ENCODE peak calls at places on chromosome 21, in nine cellular contexts. One of them, this sample, is unnamed.

GRCh38 chr21:39610705-39611104 is 2.0 kb upstream of the B3GALT5 start:
- DNase-seq in CD8-positive, alpha-beta T cell: no peak
- DNase-seq in fibroblast of lung: peak; percentile 7
- DNase-seq in AG10803: no peak
- DNase-seq in PC-3: peak; percentile 27
- DNase-seq in psoas muscle: no peak
- DNase-seq in epithelial cell of esophagus: no peak
- DNase-seq in HFF-Myc: no peak
- DNase-seq in lower lobe of right lung: no peak
- DNase-seq in this sample: no peak

GRCh38 chr21:33121715-33122475 is 52.0 kb downstream of the OLIG1 start:
- DNase-seq in CD8-positive, alpha-beta T cell: no peak
- DNase-seq in fibroblast of lung: peak; percentile 27
- DNase-seq in AG10803: peak; percentile 9
- DNase-seq in PC-3: peak; percentile 34
- DNase-seq in psoas muscle: no peak
- DNase-seq in epithelial cell of esophagus: no peak
- DNase-seq in HFF-Myc: no peak
- DNase-seq in lower lobe of right lung: no peak
- DNase-seq in this sample: no peak

GRCh38 chr21:33236799-33237198 is 7.1 kb downstream of the IFNAR2 start:
- DNase-seq in CD8-positive, alpha-beta T cell: no peak
- DNase-seq in fibroblast of lung: peak; percentile 17
- DNase-seq in AG10803: no peak
- DNase-seq in PC-3: no peak
- DNase-seq in psoas muscle: no peak
- DNase-seq in epithelial cell of esophagus: no peak
- DNase-seq in HFF-Myc: no peak
- DNase-seq in lower lobe of right lung: no peak
- DNase-seq in this sample: no peak

GRCh38 chr21:40667964-40668363 is 179.0 kb downstream of the DSCAM start:
- DNase-seq in CD8-positive, alpha-beta T cell: no peak
- DNase-seq in fibroblast of lung: peak; percentile 4
- DNase-seq in AG10803: no peak
- DNase-seq in PC-3: no peak
- DNase-seq in psoas muscle: no peak
- DNase-seq in epithelial cell of esophagus: peak; percentile 21
- DNase-seq in HFF-Myc: no peak
- DNase-seq in lower lobe of right lung: no peak
- DNase-seq in this sample: no peak

GRCh38 chr21:42974832-42975820 is 764 bp downstream of the PKNOX1 start:
- DNase-seq in CD8-positive, alpha-beta T cell: no peak
- DNase-seq in fibroblast of lung: peak; percentile 66
- DNase-seq in AG10803: peak; percentile 61
- DNase-seq in PC-3: peak; percentile 57
- DNase-seq in psoas muscle: peak; percentile 68
- DNase-seq in epithelial cell of esophagus: peak; percentile 60
- DNase-seq in HFF-Myc: no peak
- DNase-seq in lower lobe of right lung: peak; percentile 78
- DNase-seq in this sample: no peak

GRCh38 chr21:32881458-32881857 is 109.9 kb upstream of the PAXBP1 start:
- DNase-seq in CD8-positive, alpha-beta T cell: no peak
- DNase-seq in fibroblast of lung: no peak
- DNase-seq in AG10803: no peak
- DNase-seq in PC-3: no peak
- DNase-seq in psoas muscle: no peak
- DNase-seq in epithelial cell of esophagus: no peak
- DNase-seq in HFF-Myc: no peak
- DNase-seq in lower lobe of right lung: no peak
- DNase-seq in this sample: no peak

GRCh38 chr21:37753122-37753599 is 163.1 kb downstream of the KCNJ6 start:
- DNase-seq in CD8-positive, alpha-beta T cell: no peak
- DNase-seq in fibroblast of lung: no peak
- DNase-seq in AG10803: no peak
- DNase-seq in PC-3: no peak
- DNase-seq in psoas muscle: no peak
- DNase-seq in epithelial cell of esophagus: no peak
- DNase-seq in HFF-Myc: no peak
- DNase-seq in lower lobe of right lung: no peak
- DNase-seq in this sample: no peak

GRCh38 chr21:31917108-31917507 is 44.3 kb downstream of the HUNK start:
- DNase-seq in CD8-positive, alpha-beta T cell: no peak
- DNase-seq in fibroblast of lung: no peak
- DNase-seq in AG10803: peak; percentile 64
- DNase-seq in PC-3: no peak
- DNase-seq in psoas muscle: peak; percentile 46
- DNase-seq in epithelial cell of esophagus: no peak
- DNase-seq in HFF-Myc: no peak
- DNase-seq in lower lobe of right lung: no peak
- DNase-seq in this sample: peak; percentile 26

GRCh38 chr21:40049031-40049958 is 182.1 kb downstream of the PCP4 start:
- DNase-seq in CD8-positive, alpha-beta T cell: no peak
- DNase-seq in fibroblast of lung: peak; percentile 84
- DNase-seq in AG10803: peak; percentile 22
- DNase-seq in PC-3: no peak
- DNase-seq in psoas muscle: peak; percentile 23
- DNase-seq in epithelial cell of esophagus: peak; percentile 74
- DNase-seq in HFF-Myc: no peak
- DNase-seq in lower lobe of right lung: no peak
- DNase-seq in this sample: peak; percentile 2

GRCh38 chr21:17818158-17819113 is 720 bp downstream of the C21orf91 start:
- DNase-seq in CD8-positive, alpha-beta T cell: peak; percentile 79
- DNase-seq in fibroblast of lung: peak; percentile 40
- DNase-seq in AG10803: peak; percentile 20
- DNase-seq in PC-3: peak; percentile 56
- DNase-seq in psoas muscle: no peak
- DNase-seq in epithelial cell of esophagus: peak; percentile 35
- DNase-seq in HFF-Myc: no peak
- DNase-seq in lower lobe of right lung: peak; percentile 61
- DNase-seq in this sample: no peak

GRCh38 chr21:32955307-32955937 is 70.3 kb upstream of the OLIG2 start:
- DNase-seq in CD8-positive, alpha-beta T cell: no peak
- DNase-seq in fibroblast of lung: no peak
- DNase-seq in AG10803: no peak
- DNase-seq in PC-3: no peak
- DNase-seq in psoas muscle: no peak
- DNase-seq in epithelial cell of esophagus: no peak
- DNase-seq in HFF-Myc: no peak
- DNase-seq in lower lobe of right lung: no peak
- DNase-seq in this sample: no peak

GRCh38 chr21:31132574-31133242 is 94.4 kb upstream of the KRTAP19-8 start:
- DNase-seq in CD8-positive, alpha-beta T cell: peak; percentile 79
- DNase-seq in fibroblast of lung: peak; percentile 36
- DNase-seq in AG10803: peak; percentile 43
- DNase-seq in PC-3: no peak
- DNase-seq in psoas muscle: no peak
- DNase-seq in epithelial cell of esophagus: no peak
- DNase-seq in HFF-Myc: no peak
- DNase-seq in lower lobe of right lung: no peak
- DNase-seq in this sample: no peak

GRCh38 chr21:37800122-37800455 is 116.2 kb downstream of the KCNJ6 start:
- DNase-seq in CD8-positive, alpha-beta T cell: no peak
- DNase-seq in fibroblast of lung: no peak
- DNase-seq in AG10803: peak; percentile 18
- DNase-seq in PC-3: no peak
- DNase-seq in psoas muscle: no peak
- DNase-seq in epithelial cell of esophagus: no peak
- DNase-seq in HFF-Myc: no peak
- DNase-seq in lower lobe of right lung: no peak
- DNase-seq in this sample: no peak

GRCh38 chr21:31395268-31395667 is 51.2 kb upstream of the TIAM1 start:
- DNase-seq in CD8-positive, alpha-beta T cell: no peak
- DNase-seq in fibroblast of lung: no peak
- DNase-seq in AG10803: no peak
- DNase-seq in PC-3: no peak
- DNase-seq in psoas muscle: no peak
- DNase-seq in epithelial cell of esophagus: no peak
- DNase-seq in HFF-Myc: no peak
- DNase-seq in lower lobe of right lung: no peak
- DNase-seq in this sample: no peak

GRCh38 chr21:25963186-25963585 is 207.4 kb downstream of the APP start:
- DNase-seq in CD8-positive, alpha-beta T cell: no peak
- DNase-seq in fibroblast of lung: peak; percentile 77
- DNase-seq in AG10803: no peak
- DNase-seq in PC-3: peak; percentile 85
- DNase-seq in psoas muscle: no peak
- DNase-seq in epithelial cell of esophagus: peak; percentile 83
- DNase-seq in HFF-Myc: no peak
- DNase-seq in lower lobe of right lung: no peak
- DNase-seq in this sample: peak; percentile 76

DNA sequence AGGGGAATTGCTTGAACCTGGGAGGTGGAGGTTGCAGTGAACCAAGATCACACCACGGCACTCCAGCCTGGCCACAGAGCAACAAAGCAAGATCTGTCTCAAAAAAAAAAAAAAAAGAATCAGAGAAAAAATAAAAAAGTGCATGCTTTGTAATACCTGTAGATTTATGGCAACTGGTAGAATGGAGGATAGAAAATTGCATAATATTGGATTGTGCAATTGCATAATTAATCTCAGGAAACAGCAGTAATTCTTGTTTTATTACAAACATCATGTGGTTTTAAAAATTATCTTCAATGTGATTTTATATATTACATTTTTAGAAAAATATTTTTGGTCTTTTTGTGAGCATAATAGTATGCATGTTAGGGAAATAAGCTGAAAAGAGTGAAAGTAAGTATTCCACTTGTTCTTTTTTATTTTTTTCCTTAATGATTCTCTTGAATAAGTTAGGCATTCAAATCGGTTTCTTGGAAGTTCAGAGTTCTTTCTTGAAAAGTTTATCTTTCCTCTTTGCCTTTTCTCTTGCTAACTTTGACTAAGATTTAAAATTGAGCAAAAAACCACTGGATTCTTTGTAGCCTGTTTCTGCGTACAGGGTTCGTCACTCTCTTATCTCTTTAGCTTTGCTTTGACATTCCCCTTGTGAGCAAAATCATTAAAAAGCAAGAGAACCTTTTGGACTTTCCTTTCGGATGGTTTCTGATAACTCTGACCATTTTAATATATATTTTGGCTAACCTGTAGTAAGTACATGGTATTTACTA is 127.5 kb upstream of the ADAMTS5 start:
- DNase-seq in CD8-positive, alpha-beta T cell: no peak
- DNase-seq in fibroblast of lung: no peak
- DNase-seq in AG10803: peak; percentile 61
- DNase-seq in PC-3: no peak
- DNase-seq in psoas muscle: no peak
- DNase-seq in epithelial cell of esophagus: no peak
- DNase-seq in HFF-Myc: no peak
- DNase-seq in lower lobe of right lung: no peak
- DNase-seq in this sample: no peak
- H3K4me3 ChIP-seq in CD8-positive, alpha-beta T cell: no peak overlapping the region
- H3K4me3 ChIP-seq in fibroblast of lung: no peak overlapping the region
- H3K4me3 ChIP-seq in AG10803: no peak overlapping the region
- H3K4me3 ChIP-seq in PC-3: no peak overlapping the region
- H3K4me3 ChIP-seq in psoas muscle: no peak overlapping the region
- H3K4me3 ChIP-seq in epithelial cell of esophagus: no peak overlapping the region
- H3K4me3 ChIP-seq in HFF-Myc: no peak overlapping the region
- H3K4me3 ChIP-seq in lower lobe of right lung: no peak overlapping the region
- H3K4me3 ChIP-seq in this sample: no peak overlapping the region

GRCh38 chr21:14737278-14737677 is 191.2 kb upstream of the SAMSN1 start:
- DNase-seq in CD8-positive, alpha-beta T cell: no peak
- DNase-seq in fibroblast of lung: no peak
- DNase-seq in AG10803: no peak
- DNase-seq in PC-3: no peak
- DNase-seq in psoas muscle: no peak
- DNase-seq in epithelial cell of esophagus: no peak
- DNase-seq in HFF-Myc: no peak
- DNase-seq in lower lobe of right lung: no peak
- DNase-seq in this sample: no peak

GRCh38 chr21:14739590-14739989 is 193.5 kb upstream of the SAMSN1 start:
- DNase-seq in CD8-positive, alpha-beta T cell: no peak
- DNase-seq in fibroblast of lung: no peak
- DNase-seq in AG10803: no peak
- DNase-seq in PC-3: no peak
- DNase-seq in psoas muscle: no peak
- DNase-seq in epithelial cell of esophagus: no peak
- DNase-seq in HFF-Myc: no peak
- DNase-seq in lower lobe of right lung: no peak
- DNase-seq in this sample: no peak

GRCh38 chr21:14736162-14736561 is 190.0 kb upstream of the SAMSN1 start:
- DNase-seq in CD8-positive, alpha-beta T cell: no peak
- DNase-seq in fibroblast of lung: no peak
- DNase-seq in AG10803: no peak
- DNase-seq in PC-3: no peak
- DNase-seq in psoas muscle: no peak
- DNase-seq in epithelial cell of esophagus: no peak
- DNase-seq in HFF-Myc: no peak
- DNase-seq in lower lobe of right lung: no peak
- DNase-seq in this sample: no peak

GRCh38 chr21:14736672-14737071 is 190.6 kb upstream of the SAMSN1 start:
- DNase-seq in CD8-positive, alpha-beta T cell: no peak
- DNase-seq in fibroblast of lung: no peak
- DNase-seq in AG10803: no peak
- DNase-seq in PC-3: no peak
- DNase-seq in psoas muscle: no peak
- DNase-seq in epithelial cell of esophagus: no peak
- DNase-seq in HFF-Myc: no peak
- DNase-seq in lower lobe of right lung: no peak
- DNase-seq in this sample: no peak

GRCh38 chr21:14737922-14738321 is 191.8 kb upstream of the SAMSN1 start:
- DNase-seq in CD8-positive, alpha-beta T cell: peak; percentile 56
- DNase-seq in fibroblast of lung: no peak
- DNase-seq in AG10803: peak; percentile 25
- DNase-seq in PC-3: peak; percentile 83
- DNase-seq in psoas muscle: no peak
- DNase-seq in epithelial cell of esophagus: peak; percentile 74
- DNase-seq in HFF-Myc: peak; percentile 16
- DNase-seq in lower lobe of right lung: no peak
- DNase-seq in this sample: peak; percentile 25
- TF ChIP-seq CTCF in CD8-positive, alpha-beta T cell: peak; percentile 85
- TF ChIP-seq CTCF in fibroblast of lung: peak; percentile 22
- TF ChIP-seq CTCF in AG10803: peak; percentile 54
- TF ChIP-seq CTCF in PC-3: peak; percentile 92
- TF ChIP-seq CTCF in psoas muscle: peak; percentile 32
- TF ChIP-seq CTCF in epithelial cell of esophagus: peak; percentile 73
- TF ChIP-seq CTCF in HFF-Myc: peak; percentile 48
- TF ChIP-seq CTCF in lower lobe of right lung: peak; percentile 63
- TF ChIP-seq CTCF in this sample: peak; percentile 79

DNA sequence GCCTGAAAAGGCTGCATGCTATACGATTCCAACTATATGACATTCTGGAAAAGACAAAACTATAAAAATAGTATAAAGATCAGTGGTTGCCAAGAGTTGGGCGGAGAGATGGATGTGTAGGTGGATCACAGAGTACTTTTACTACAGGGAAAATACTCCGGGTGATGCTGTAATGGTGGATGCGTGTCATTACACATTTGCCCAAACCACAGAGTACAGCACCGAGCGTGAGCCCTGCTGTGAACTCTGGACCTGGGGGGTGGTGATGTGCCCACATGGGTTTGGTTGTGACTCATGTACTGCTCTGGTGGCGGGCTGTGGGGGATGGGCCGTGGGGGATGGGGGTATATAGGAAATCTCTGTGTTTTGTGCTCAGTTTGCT is 162.7 kb upstream of the COL6A1 start:
- DNase-seq in CD8-positive, alpha-beta T cell: no peak
- DNase-seq in fibroblast of lung: peak; percentile 86
- DNase-seq in AG10803: peak; percentile 74
- DNase-seq in PC-3: peak; percentile 65
- DNase-seq in psoas muscle: no peak
- DNase-seq in epithelial cell of esophagus: peak; percentile 15
- DNase-seq in HFF-Myc: peak; percentile 61
- DNase-seq in lower lobe of right lung: no peak
- DNase-seq in this sample: peak; percentile 51
- H3K4me3 ChIP-seq in CD8-positive, alpha-beta T cell: no peak overlapping the region
- H3K4me3 ChIP-seq in fibroblast of lung: no peak overlapping the region
- H3K4me3 ChIP-seq in AG10803: no peak overlapping the region
- H3K4me3 ChIP-seq in PC-3: peak overlapping the region; percentile 19
- H3K4me3 ChIP-seq in psoas muscle: no peak overlapping the region
- H3K4me3 ChIP-seq in epithelial cell of esophagus: no peak overlapping the region
- H3K4me3 ChIP-seq in HFF-Myc: no peak overlapping the region
- H3K4me3 ChIP-seq in lower lobe of right lung: no peak overlapping the region
- H3K4me3 ChIP-seq in this sample: no peak overlapping the region

GRCh38 chr21:41830764-41831452 is 48.2 kb downstream of the PRDM15 start:
- DNase-seq in CD8-positive, alpha-beta T cell: no peak
- DNase-seq in fibroblast of lung: no peak
- DNase-seq in AG10803: no peak
- DNase-seq in PC-3: no peak
- DNase-seq in psoas muscle: no peak
- DNase-seq in epithelial cell of esophagus: no peak
- DNase-seq in HFF-Myc: no peak
- DNase-seq in lower lobe of right lung: no peak
- DNase-seq in this sample: no peak
- TF ChIP-seq CTCF in CD8-positive, alpha-beta T cell: no peak
- TF ChIP-seq CTCF in fibroblast of lung: no peak
- TF ChIP-seq CTCF in AG10803: no peak
- TF ChIP-seq CTCF in PC-3: no peak
- TF ChIP-seq CTCF in psoas muscle: no peak
- TF ChIP-seq CTCF in epithelial cell of esophagus: no peak
- TF ChIP-seq CTCF in HFF-Myc: no peak
- TF ChIP-seq CTCF in lower lobe of right lung: no peak
- TF ChIP-seq CTCF in this sample: no peak

This sample was measured in epithelial cell of proximal tubule.